ENCODE peak calls at places on chromosomes 7 and 10, in five cellular contexts. One of them, this sample, is unnamed.

GRCh38 chr7:46229409-46229808 is 308.3 kb upstream of the IGFBP3 start:
- DNase-seq in midbrain: no peak
- DNase-seq in HTR-8/SVneo: no peak
- DNase-seq in MCF 10A: peak
- DNase-seq in kidney: no peak
- DNase-seq in this sample: no peak

GRCh38 chr10:49080965-49081364 is 34.4 kb downstream of the VSTM4 start:
- DNase-seq in midbrain: no peak
- DNase-seq in HTR-8/SVneo: no peak
- DNase-seq in MCF 10A: no peak
- DNase-seq in kidney: no peak
- DNase-seq in this sample: no peak

GRCh38 chr10:29131952-29132820 is 156.7 kb upstream of the LYZL1 start:
- DNase-seq in midbrain: no peak
- DNase-seq in HTR-8/SVneo: no peak
- DNase-seq in MCF 10A: peak
- DNase-seq in kidney: no peak
- DNase-seq in this sample: no peak

GRCh38 chr10:113093188-113094113 is 143.4 kb downstream of the TCF7L2 start:
- DNase-seq in midbrain: no peak
- DNase-seq in HTR-8/SVneo: no peak
- DNase-seq in MCF 10A: peak
- DNase-seq in kidney: no peak
- DNase-seq in this sample: no peak

GRCh38 chr7:140640060-140640611 is 477 bp downstream of the DENND2A start:
- DNase-seq in midbrain: peak
- DNase-seq in HTR-8/SVneo: no peak
- DNase-seq in MCF 10A: no peak
- DNase-seq in kidney: peak
- DNase-seq in this sample: peak

GRCh38 chr10:104334965-104335650 is 3.2 kb downstream of the ITPRIP start:
- DNase-seq in midbrain: no peak
- DNase-seq in HTR-8/SVneo: no peak
- DNase-seq in MCF 10A: no peak
- DNase-seq in kidney: no peak
- DNase-seq in this sample: no peak

GRCh38 chr7:138776156-138776833 is 21.5 kb upstream of the TMEM213 start:
- DNase-seq in midbrain: no peak
- DNase-seq in HTR-8/SVneo: no peak
- DNase-seq in MCF 10A: no peak
- DNase-seq in kidney: peak
- DNase-seq in this sample: no peak

GRCh38 chr7:117127585-117128168 is 174.4 kb downstream of the ST7 start:
- DNase-seq in midbrain: peak
- DNase-seq in HTR-8/SVneo: no peak
- DNase-seq in MCF 10A: peak
- DNase-seq in kidney: no peak
- DNase-seq in this sample: peak

GRCh38 chr7:55569269-55569663 is 3.0 kb downstream of the VOPP1 start:
- DNase-seq in midbrain: no peak
- DNase-seq in HTR-8/SVneo: no peak
- DNase-seq in MCF 10A: no peak
- DNase-seq in kidney: peak
- DNase-seq in this sample: no peak

GRCh38 chr10:17062493-17063487 is 66.8 kb downstream of the CUBN start:
- DNase-seq in midbrain: no peak
- DNase-seq in HTR-8/SVneo: peak
- DNase-seq in MCF 10A: peak
- DNase-seq in kidney: peak
- DNase-seq in this sample: no peak

GRCh38 chr10:91856637-91857036 is 52.6 kb downstream of the FGFBP3 start:
- DNase-seq in midbrain: no peak
- DNase-seq in HTR-8/SVneo: no peak
- DNase-seq in MCF 10A: peak
- DNase-seq in kidney: no peak
- DNase-seq in this sample: no peak

GRCh38 chr7:103446046-103446520 is at the start of gene SLC26A5:
- DNase-seq in midbrain: no peak
- DNase-seq in HTR-8/SVneo: no peak
- DNase-seq in MCF 10A: no peak
- DNase-seq in kidney: peak
- DNase-seq in this sample: no peak

GRCh38 chr10:546971-547590 is 142.4 kb downstream of the DIP2C start:
- DNase-seq in midbrain: no peak
- DNase-seq in HTR-8/SVneo: no peak
- DNase-seq in MCF 10A: no peak
- DNase-seq in kidney: no peak
- DNase-seq in this sample: no peak

GRCh38 chr10:28676297-28676967 is 889 bp upstream of the BAMBI start:
- DNase-seq in midbrain: no peak
- DNase-seq in HTR-8/SVneo: no peak
- DNase-seq in MCF 10A: no peak
- DNase-seq in kidney: no peak
- DNase-seq in this sample: no peak

GRCh38 chr7:108012499-108013430 is 9.8 kb upstream of the LAMB1 start:
- DNase-seq in midbrain: no peak
- DNase-seq in HTR-8/SVneo: no peak
- DNase-seq in MCF 10A: no peak
- DNase-seq in kidney: no peak
- DNase-seq in this sample: no peak

GRCh38 chr10:86868353-86868752 is 89.1 kb downstream of the MMRN2 start:
- DNase-seq in midbrain: peak
- DNase-seq in HTR-8/SVneo: no peak
- DNase-seq in MCF 10A: no peak
- DNase-seq in kidney: peak
- DNase-seq in this sample: peak

GRCh38 chr7:37368540-37368939 is 80.1 kb downstream of the ELMO1 start:
- DNase-seq in midbrain: no peak
- DNase-seq in HTR-8/SVneo: no peak
- DNase-seq in MCF 10A: no peak
- DNase-seq in kidney: no peak
- DNase-seq in this sample: no peak

GRCh38 chr10:100370561-100370975 is 23.5 kb downstream of the SCD start:
- DNase-seq in midbrain: peak
- DNase-seq in HTR-8/SVneo: no peak
- DNase-seq in MCF 10A: peak
- DNase-seq in kidney: no peak
- DNase-seq in this sample: no peak

GRCh38 chr10:3465406-3465891 is 292.9 kb upstream of the PITRM1 start:
- DNase-seq in midbrain: no peak
- DNase-seq in HTR-8/SVneo: no peak
- DNase-seq in MCF 10A: no peak
- DNase-seq in kidney: no peak
- DNase-seq in this sample: no peak

GRCh38 chr10:113890769-113891168 is 36.3 kb downstream of the NHLRC2 start:
- DNase-seq in midbrain: no peak
- DNase-seq in HTR-8/SVneo: no peak
- DNase-seq in MCF 10A: no peak
- DNase-seq in kidney: no peak
- DNase-seq in this sample: no peak

GRCh38 chr10:78899098-78899754 is 169.5 kb upstream of the ZMIZ1 start:
- DNase-seq in midbrain: no peak
- DNase-seq in HTR-8/SVneo: no peak
- DNase-seq in MCF 10A: no peak
- DNase-seq in kidney: no peak
- DNase-seq in this sample: no peak

GRCh38 chr10:60896715-60897114 is 47.3 kb downstream of the RHOBTB1 start:
- DNase-seq in midbrain: no peak
- DNase-seq in HTR-8/SVneo: no peak
- DNase-seq in MCF 10A: no peak
- DNase-seq in kidney: no peak
- DNase-seq in this sample: no peak

GRCh38 chr7:46146454-46147255 is 225.6 kb upstream of the IGFBP3 start:
- DNase-seq in midbrain: no peak
- DNase-seq in HTR-8/SVneo: peak
- DNase-seq in MCF 10A: peak
- DNase-seq in kidney: no peak
- DNase-seq in this sample: no peak

GRCh38 chr10:101643546-101643945 is 51.4 kb downstream of the FBXW4 start:
- DNase-seq in midbrain: no peak
- DNase-seq in HTR-8/SVneo: no peak
- DNase-seq in MCF 10A: no peak
- DNase-seq in kidney: no peak
- DNase-seq in this sample: no peak

GRCh38 chr7:41103331-41103730 is 599.6 kb downstream of the INHBA start:
- DNase-seq in midbrain: no peak
- DNase-seq in HTR-8/SVneo: no peak
- DNase-seq in MCF 10A: no peak
- DNase-seq in kidney: no peak
- DNase-seq in this sample: peak

GRCh38 chr10:123150229-123150985 is 2.5 kb downstream of the HMX2 start:
- DNase-seq in midbrain: no peak
- DNase-seq in HTR-8/SVneo: no peak
- DNase-seq in MCF 10A: no peak
- DNase-seq in kidney: peak
- DNase-seq in this sample: no peak

GRCh38 chr7:53191296-53191695 is 155.9 kb downstream of the POM121L12 start:
- DNase-seq in midbrain: no peak
- DNase-seq in HTR-8/SVneo: no peak
- DNase-seq in MCF 10A: no peak
- DNase-seq in kidney: no peak
- DNase-seq in this sample: no peak

GRCh38 chr7:22860337-22860736 is 37.7 kb upstream of the TOMM7 start:
- DNase-seq in midbrain: no peak
- DNase-seq in HTR-8/SVneo: no peak
- DNase-seq in MCF 10A: no peak
- DNase-seq in kidney: no peak
- DNase-seq in this sample: no peak

GRCh38 chr7:51162724-51163329 is 153.8 kb downstream of the COBL start:
- DNase-seq in midbrain: peak
- DNase-seq in HTR-8/SVneo: peak
- DNase-seq in MCF 10A: peak
- DNase-seq in kidney: no peak
- DNase-seq in this sample: peak

GRCh38 chr10:129532838-129533237 is 65.8 kb downstream of the MGMT start:
- DNase-seq in midbrain: no peak
- DNase-seq in HTR-8/SVneo: no peak
- DNase-seq in MCF 10A: no peak
- DNase-seq in kidney: no peak
- DNase-seq in this sample: no peak